ENCODE peak calls at places on chromosome 18, in eight cellular contexts. One of them, this sample, is unnamed.

GRCh38 chr18:10377956-10378355 is 76.5 kb upstream of the APCDD1 start:
- DNase-seq in HFF-Myc: peak; percentile 47
- DNase-seq in brain microvascular endothelial cell: no peak
- DNase-seq in astrocyte: peak; percentile 81
- DNase-seq in PC-3: no peak
- DNase-seq in Peyer's patch: no peak
- DNase-seq in psoas muscle: no peak
- DNase-seq in endothelial cell of umbilical vein: no peak
- DNase-seq in this sample: no peak

GRCh38 chr18:3248670-3249359 is 1.2 kb downstream of the MYL12A start:
- DNase-seq in HFF-Myc: no peak
- DNase-seq in brain microvascular endothelial cell: no peak
- DNase-seq in astrocyte: peak; percentile 52
- DNase-seq in PC-3: peak; percentile 65
- DNase-seq in Peyer's patch: peak; percentile 37
- DNase-seq in psoas muscle: no peak
- DNase-seq in endothelial cell of umbilical vein: peak; percentile 56
- DNase-seq in this sample: no peak

GRCh38 chr18:77138270-77138669 is 5.7 kb upstream of the MBP start:
- DNase-seq in HFF-Myc: no peak
- DNase-seq in brain microvascular endothelial cell: no peak
- DNase-seq in astrocyte: no peak
- DNase-seq in PC-3: no peak
- DNase-seq in Peyer's patch: no peak
- DNase-seq in psoas muscle: no peak
- DNase-seq in endothelial cell of umbilical vein: no peak
- DNase-seq in this sample: no peak

GRCh38 chr18:60117321-60117720 is 217.5 kb downstream of the PMAIP1 start:
- DNase-seq in HFF-Myc: no peak
- DNase-seq in brain microvascular endothelial cell: no peak
- DNase-seq in astrocyte: no peak
- DNase-seq in PC-3: no peak
- DNase-seq in Peyer's patch: no peak
- DNase-seq in psoas muscle: no peak
- DNase-seq in endothelial cell of umbilical vein: no peak
- DNase-seq in this sample: no peak

GRCh38 chr18:27785815-27786537 is 391.0 kb downstream of the CDH2 start:
- DNase-seq in HFF-Myc: no peak
- DNase-seq in brain microvascular endothelial cell: no peak
- DNase-seq in astrocyte: no peak
- DNase-seq in PC-3: no peak
- DNase-seq in Peyer's patch: no peak
- DNase-seq in psoas muscle: no peak
- DNase-seq in endothelial cell of umbilical vein: no peak
- DNase-seq in this sample: no peak

GRCh38 chr18:58310517-58310916 is 266.5 kb downstream of the NEDD4L start:
- DNase-seq in HFF-Myc: no peak
- DNase-seq in brain microvascular endothelial cell: no peak
- DNase-seq in astrocyte: peak; percentile 56
- DNase-seq in PC-3: no peak
- DNase-seq in Peyer's patch: peak; percentile 23
- DNase-seq in psoas muscle: peak; percentile 32
- DNase-seq in endothelial cell of umbilical vein: no peak
- DNase-seq in this sample: peak; percentile 44

GRCh38 chr18:32922951-32923430 is 150.2 kb upstream of the KLHL14 start:
- DNase-seq in HFF-Myc: no peak
- DNase-seq in brain microvascular endothelial cell: no peak
- DNase-seq in astrocyte: peak; percentile 82
- DNase-seq in PC-3: no peak
- DNase-seq in Peyer's patch: no peak
- DNase-seq in psoas muscle: no peak
- DNase-seq in endothelial cell of umbilical vein: no peak
- DNase-seq in this sample: no peak

GRCh38 chr18:77203851-77204250 is 45.8 kb upstream of the GALR1 start:
- DNase-seq in HFF-Myc: no peak
- DNase-seq in brain microvascular endothelial cell: no peak
- DNase-seq in astrocyte: no peak
- DNase-seq in PC-3: no peak
- DNase-seq in Peyer's patch: no peak
- DNase-seq in psoas muscle: no peak
- DNase-seq in endothelial cell of umbilical vein: no peak
- DNase-seq in this sample: no peak

GRCh38 chr18:51188024-51188701 is 9.3 kb downstream of the MEX3C start:
- DNase-seq in HFF-Myc: no peak
- DNase-seq in brain microvascular endothelial cell: no peak
- DNase-seq in astrocyte: no peak
- DNase-seq in PC-3: no peak
- DNase-seq in Peyer's patch: no peak
- DNase-seq in psoas muscle: no peak
- DNase-seq in endothelial cell of umbilical vein: no peak
- DNase-seq in this sample: no peak

GRCh38 chr18:44507729-44508325 is 172.9 kb upstream of the SETBP1 start:
- DNase-seq in HFF-Myc: no peak
- DNase-seq in brain microvascular endothelial cell: peak; percentile 21
- DNase-seq in astrocyte: no peak
- DNase-seq in PC-3: no peak
- DNase-seq in Peyer's patch: peak; percentile 72
- DNase-seq in psoas muscle: peak; percentile 14
- DNase-seq in endothelial cell of umbilical vein: peak; percentile 99
- DNase-seq in this sample: no peak

GRCh38 chr18:5868218-5868904 is 27.0 kb downstream of the TMEM200C start:
- DNase-seq in HFF-Myc: peak; percentile 59
- DNase-seq in brain microvascular endothelial cell: peak; percentile 79
- DNase-seq in astrocyte: peak; percentile 69
- DNase-seq in PC-3: peak; percentile 94
- DNase-seq in Peyer's patch: no peak
- DNase-seq in psoas muscle: peak; percentile 34
- DNase-seq in endothelial cell of umbilical vein: peak; percentile 84
- DNase-seq in this sample: peak; percentile 61

GRCh38 chr18:29004921-29005320 is 828.0 kb upstream of the CDH2 start:
- DNase-seq in HFF-Myc: no peak
- DNase-seq in brain microvascular endothelial cell: no peak
- DNase-seq in astrocyte: no peak
- DNase-seq in PC-3: no peak
- DNase-seq in Peyer's patch: no peak
- DNase-seq in psoas muscle: no peak
- DNase-seq in endothelial cell of umbilical vein: peak; percentile 74
- DNase-seq in this sample: no peak

DNA sequence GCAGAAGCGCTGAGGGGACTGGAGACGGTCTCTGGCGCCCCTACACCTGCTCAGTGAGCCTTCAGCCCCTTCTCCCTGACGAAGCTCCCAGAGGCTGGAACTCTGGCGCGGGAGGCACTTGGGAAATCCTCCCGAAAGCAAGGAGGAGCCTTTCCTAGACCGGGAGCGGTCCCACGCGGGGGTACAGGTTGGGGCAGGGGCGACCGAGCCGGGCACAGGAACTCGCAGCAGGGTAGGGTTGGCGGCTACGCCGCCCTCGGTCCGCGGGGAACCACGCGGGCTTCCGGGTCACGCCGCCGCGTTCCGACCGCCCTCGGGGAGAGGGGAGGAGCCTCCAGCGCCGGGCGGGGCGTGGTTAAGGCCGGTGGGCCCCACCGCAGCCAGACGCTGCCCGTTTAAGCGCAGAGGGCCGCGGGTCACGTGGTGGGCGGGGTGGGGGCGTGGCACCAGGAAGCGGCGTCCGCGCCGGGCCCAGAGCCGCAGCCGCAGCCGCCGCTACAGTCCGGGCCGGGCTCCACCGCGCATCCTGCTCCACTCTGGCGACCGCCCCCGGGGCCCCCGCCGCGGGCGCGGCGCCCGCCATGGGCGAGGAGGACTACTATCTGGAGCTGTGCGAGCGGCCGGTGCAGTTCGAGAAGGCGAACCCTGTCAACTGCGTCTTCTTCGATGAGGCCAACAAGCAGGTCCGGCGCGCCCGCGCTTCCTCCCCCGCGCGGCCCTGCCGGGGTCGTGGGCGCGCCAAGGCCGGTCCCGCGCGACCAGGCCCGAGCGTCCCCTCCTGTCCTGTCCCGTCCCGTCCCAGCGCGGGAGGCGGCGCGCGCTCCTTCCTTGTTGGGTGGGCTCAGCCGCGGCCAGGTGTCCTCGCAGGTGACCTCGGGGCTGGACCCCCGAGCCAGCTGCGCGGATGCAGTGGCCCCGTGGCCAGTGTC is at the start of gene RMC1:
- DNase-seq in HFF-Myc: peak; percentile 52
- DNase-seq in brain microvascular endothelial cell: peak; percentile 88
- DNase-seq in astrocyte: peak; percentile 85
- DNase-seq in PC-3: peak; percentile 93
- DNase-seq in Peyer's patch: peak; percentile 94
- DNase-seq in psoas muscle: peak; percentile 98
- DNase-seq in endothelial cell of umbilical vein: peak; percentile 92
- DNase-seq in this sample: peak; percentile 45
- TF ChIP-seq CTCF in HFF-Myc: no peak
- TF ChIP-seq CTCF in brain microvascular endothelial cell: peak; percentile 12
- TF ChIP-seq CTCF in astrocyte: no peak
- TF ChIP-seq CTCF in PC-3: no peak
- TF ChIP-seq CTCF in Peyer's patch: no peak
- TF ChIP-seq CTCF in psoas muscle: no peak
- TF ChIP-seq CTCF in endothelial cell of umbilical vein: peak; percentile 5
- TF ChIP-seq CTCF in this sample: peak; percentile 11

GRCh38 chr18:75228967-75229366 is 18.4 kb downstream of the TSHZ1 start:
- DNase-seq in HFF-Myc: no peak
- DNase-seq in brain microvascular endothelial cell: no peak
- DNase-seq in astrocyte: no peak
- DNase-seq in PC-3: no peak
- DNase-seq in Peyer's patch: no peak
- DNase-seq in psoas muscle: no peak
- DNase-seq in endothelial cell of umbilical vein: no peak
- DNase-seq in this sample: no peak

GRCh38 chr18:75226956-75227316 is 16.3 kb downstream of the TSHZ1 start:
- DNase-seq in HFF-Myc: no peak
- DNase-seq in brain microvascular endothelial cell: no peak
- DNase-seq in astrocyte: no peak
- DNase-seq in PC-3: no peak
- DNase-seq in Peyer's patch: no peak
- DNase-seq in psoas muscle: no peak
- DNase-seq in endothelial cell of umbilical vein: no peak
- DNase-seq in this sample: no peak

GRCh38 chr18:75229437-75229836 is 18.8 kb downstream of the TSHZ1 start:
- DNase-seq in HFF-Myc: no peak
- DNase-seq in brain microvascular endothelial cell: no peak
- DNase-seq in astrocyte: no peak
- DNase-seq in PC-3: no peak
- DNase-seq in Peyer's patch: no peak
- DNase-seq in psoas muscle: no peak
- DNase-seq in endothelial cell of umbilical vein: no peak
- DNase-seq in this sample: no peak

GRCh38 chr18:75226301-75226955 is 15.8 kb downstream of the TSHZ1 start:
- DNase-seq in HFF-Myc: no peak
- DNase-seq in brain microvascular endothelial cell: no peak
- DNase-seq in astrocyte: no peak
- DNase-seq in PC-3: no peak
- DNase-seq in Peyer's patch: no peak
- DNase-seq in psoas muscle: no peak
- DNase-seq in endothelial cell of umbilical vein: no peak
- DNase-seq in this sample: no peak

DNA sequence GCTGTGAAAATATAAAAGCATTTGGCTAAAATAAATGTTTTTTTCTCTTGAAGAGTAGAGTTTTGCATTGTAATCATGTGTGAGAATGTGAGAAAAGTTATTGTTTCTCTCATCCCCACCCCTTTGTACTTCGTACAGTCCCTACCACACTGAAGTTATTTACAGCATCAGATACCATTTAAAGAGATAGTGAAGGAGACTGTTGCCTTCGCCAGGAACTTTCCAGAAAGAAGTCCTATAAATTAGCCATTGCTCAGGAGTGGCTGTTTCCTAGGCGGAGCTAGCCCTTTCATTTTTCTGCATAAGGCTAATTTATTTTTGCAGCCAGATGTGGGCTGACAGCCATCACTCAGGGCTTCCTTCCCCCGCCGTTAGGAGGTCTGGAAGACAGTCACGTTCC is 16.9 kb downstream of the TSHZ1 start:
- DNase-seq in HFF-Myc: no peak
- DNase-seq in brain microvascular endothelial cell: no peak
- DNase-seq in astrocyte: no peak
- DNase-seq in PC-3: no peak
- DNase-seq in Peyer's patch: no peak
- DNase-seq in psoas muscle: no peak
- DNase-seq in endothelial cell of umbilical vein: no peak
- DNase-seq in this sample: no peak
- H3K4me3 ChIP-seq in HFF-Myc: no peak overlapping the region
- H3K4me3 ChIP-seq in brain microvascular endothelial cell: no peak overlapping the region
- H3K4me3 ChIP-seq in astrocyte: no peak overlapping the region
- H3K4me3 ChIP-seq in PC-3: no peak overlapping the region
- H3K4me3 ChIP-seq in Peyer's patch: no peak overlapping the region
- H3K4me3 ChIP-seq in psoas muscle: peak overlapping the region; percentile 12
- H3K4me3 ChIP-seq in endothelial cell of umbilical vein: no peak overlapping the region
- H3K4me3 ChIP-seq in this sample: no peak overlapping the region

DNA sequence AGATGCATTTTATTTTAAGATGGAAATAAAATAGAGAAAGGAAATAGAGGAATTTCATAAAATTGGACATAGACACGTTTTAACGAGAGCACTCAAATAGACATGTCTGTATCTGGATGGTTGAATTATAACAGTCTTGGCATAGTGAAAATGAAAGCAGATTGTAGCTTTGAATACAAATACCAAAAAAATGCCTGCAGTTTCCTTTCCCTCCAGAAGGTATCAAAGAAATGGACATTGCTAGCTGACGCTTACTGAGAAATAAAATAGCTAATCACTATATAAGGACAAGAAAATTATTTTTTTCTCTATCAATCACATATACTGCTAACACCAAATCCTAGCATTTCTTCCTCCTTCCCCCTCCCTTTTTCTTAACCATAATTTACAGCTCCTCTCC is 11.4 kb upstream of the MAPRE2 start:
- DNase-seq in HFF-Myc: no peak
- DNase-seq in brain microvascular endothelial cell: no peak
- DNase-seq in astrocyte: no peak
- DNase-seq in PC-3: no peak
- DNase-seq in Peyer's patch: no peak
- DNase-seq in psoas muscle: no peak
- DNase-seq in endothelial cell of umbilical vein: peak; percentile 34
- DNase-seq in this sample: no peak
- TF ChIP-seq CTCF in HFF-Myc: no peak
- TF ChIP-seq CTCF in brain microvascular endothelial cell: no peak
- TF ChIP-seq CTCF in astrocyte: no peak
- TF ChIP-seq CTCF in PC-3: no peak
- TF ChIP-seq CTCF in Peyer's patch: peak; percentile 46
- TF ChIP-seq CTCF in psoas muscle: peak; percentile 17
- TF ChIP-seq CTCF in endothelial cell of umbilical vein: no peak
- TF ChIP-seq CTCF in this sample: no peak

DNA sequence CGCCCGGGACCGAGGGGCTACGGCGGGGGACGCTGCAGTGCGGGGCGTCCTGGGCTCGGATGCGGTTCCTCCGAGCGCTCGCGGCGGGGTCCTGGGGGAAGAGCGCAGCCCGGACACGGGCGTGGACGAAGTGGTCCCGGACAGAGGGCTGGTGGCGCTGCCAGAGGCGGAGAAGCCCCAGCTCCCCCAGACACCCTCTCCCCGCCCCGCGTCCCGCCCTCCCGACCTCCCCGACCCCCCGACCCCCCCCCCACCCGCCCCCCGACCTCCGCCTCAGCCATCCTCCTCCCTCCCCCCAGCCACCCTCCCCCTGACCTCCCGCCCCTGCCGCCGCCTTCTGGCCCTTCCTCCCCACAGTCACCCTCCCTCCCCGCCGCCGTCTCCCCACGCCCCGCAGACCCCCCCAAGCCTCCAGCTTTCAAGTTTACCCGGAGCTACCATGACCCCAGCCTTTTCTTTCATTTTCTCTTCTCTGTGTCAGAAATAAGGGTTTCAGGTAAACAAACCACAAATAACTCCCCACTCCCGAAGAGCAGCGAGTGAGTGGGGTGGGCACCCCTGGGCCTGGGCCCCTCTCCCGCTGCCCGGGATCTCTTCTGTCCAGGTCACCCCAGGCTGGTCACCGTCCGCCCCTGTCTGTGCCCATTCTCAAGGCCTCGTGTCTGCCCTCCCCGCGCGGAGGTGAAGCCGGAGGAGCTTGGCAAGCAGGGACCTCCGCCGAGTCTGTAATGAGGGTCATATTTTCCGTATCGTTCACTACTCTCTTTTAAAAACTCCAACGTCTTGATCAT is 5.1 kb downstream of the NFATC1 start:
- DNase-seq in HFF-Myc: no peak
- DNase-seq in brain microvascular endothelial cell: no peak
- DNase-seq in astrocyte: no peak
- DNase-seq in PC-3: no peak
- DNase-seq in Peyer's patch: peak; percentile 65
- DNase-seq in psoas muscle: peak; percentile 45
- DNase-seq in endothelial cell of umbilical vein: peak; percentile 33
- DNase-seq in this sample: no peak
- H3K4me3 ChIP-seq in HFF-Myc: peak overlapping the region; percentile 47
- H3K4me3 ChIP-seq in brain microvascular endothelial cell: peak overlapping the region; percentile 35
- H3K4me3 ChIP-seq in astrocyte: peak overlapping the region; percentile 23
- H3K4me3 ChIP-seq in PC-3: peak overlapping the region; percentile 67
- H3K4me3 ChIP-seq in Peyer's patch: peak overlapping the region; percentile 97
- H3K4me3 ChIP-seq in psoas muscle: peak overlapping the region; percentile 81
- H3K4me3 ChIP-seq in endothelial cell of umbilical vein: peak overlapping the region; percentile 44
- H3K4me3 ChIP-seq in this sample: peak overlapping the region; percentile 41